ENCODE peak calls at places on chromosomes 16 and 17, in seven cellular contexts. One of them, this sample, is unnamed.

GRCh38 chr16:66003196-66003595 is 363.3 kb upstream of the CDH5 start:
- DNase-seq in colonic mucosa: peak; percentile 18
- DNase-seq in ovary: no peak
- DNase-seq in iris pigment epithelial cell: peak; percentile 38
- DNase-seq in ureter: no peak
- DNase-seq in sciatic nerve: no peak
- DNase-seq in effector CD4-positive, alpha-beta T cell: no peak
- DNase-seq in this sample: no peak

GRCh38 chr17:1865252-1866037 is 35.6 kb downstream of the RPA1 start:
- DNase-seq in ureter: no peak
- DNase-seq in iris pigment epithelial cell: peak; percentile 20
- DNase-seq in colonic mucosa: peak; percentile 63
- DNase-seq in ovary: no peak
- DNase-seq in effector CD4-positive, alpha-beta T cell: peak; percentile 48
- DNase-seq in sciatic nerve: no peak
- DNase-seq in this sample: peak; percentile 4

GRCh38 chr16:30896203-30896889 is at the start of gene CTF1:
- DNase-seq in ovary: peak; percentile 92
- DNase-seq in effector CD4-positive, alpha-beta T cell: no peak
- DNase-seq in iris pigment epithelial cell: peak; percentile 88
- DNase-seq in ureter: peak; percentile 85
- DNase-seq in sciatic nerve: peak; percentile 91
- DNase-seq in colonic mucosa: peak; percentile 61
- DNase-seq in this sample: peak; percentile 88

GRCh38 chr17:43410557-43411368 is 12.0 kb downstream of the ARL4D start:
- DNase-seq in colonic mucosa: no peak
- DNase-seq in ureter: no peak
- DNase-seq in effector CD4-positive, alpha-beta T cell: no peak
- DNase-seq in sciatic nerve: no peak
- DNase-seq in iris pigment epithelial cell: no peak
- DNase-seq in ovary: peak; percentile 32
- DNase-seq in this sample: no peak

GRCh38 chr17:75238684-75239191 is 22.7 kb downstream of the GGA3 start:
- DNase-seq in effector CD4-positive, alpha-beta T cell: peak; percentile 50
- DNase-seq in ureter: no peak
- DNase-seq in sciatic nerve: no peak
- DNase-seq in colonic mucosa: peak; percentile 44
- DNase-seq in ovary: peak; percentile 71
- DNase-seq in iris pigment epithelial cell: peak; percentile 75
- DNase-seq in this sample: peak; percentile 58

GRCh38 chr17:68701046-68701445 is 99.9 kb upstream of the FAM20A start:
- DNase-seq in ovary: no peak
- DNase-seq in iris pigment epithelial cell: peak; percentile 76
- DNase-seq in sciatic nerve: no peak
- DNase-seq in effector CD4-positive, alpha-beta T cell: no peak
- DNase-seq in colonic mucosa: no peak
- DNase-seq in ureter: no peak
- DNase-seq in this sample: no peak

GRCh38 chr17:32498362-32498761 is 11.6 kb downstream of the CDK5R1 start:
- DNase-seq in ovary: no peak
- DNase-seq in effector CD4-positive, alpha-beta T cell: no peak
- DNase-seq in colonic mucosa: no peak
- DNase-seq in ureter: no peak
- DNase-seq in iris pigment epithelial cell: no peak
- DNase-seq in sciatic nerve: no peak
- DNase-seq in this sample: no peak

GRCh38 chr16:75382611-75383010 is 50.7 kb downstream of the CFDP1 start:
- DNase-seq in ovary: no peak
- DNase-seq in ureter: no peak
- DNase-seq in iris pigment epithelial cell: no peak
- DNase-seq in effector CD4-positive, alpha-beta T cell: no peak
- DNase-seq in colonic mucosa: no peak
- DNase-seq in sciatic nerve: no peak
- DNase-seq in this sample: no peak

GRCh38 chr16:8623634-8624033 is 2.1 kb downstream of the METTL22 start:
- DNase-seq in effector CD4-positive, alpha-beta T cell: no peak
- DNase-seq in ovary: no peak
- DNase-seq in ureter: no peak
- DNase-seq in iris pigment epithelial cell: peak; percentile 56
- DNase-seq in sciatic nerve: no peak
- DNase-seq in colonic mucosa: no peak
- DNase-seq in this sample: peak; percentile 35

GRCh38 chr16:50273888-50274770 is 7.8 kb downstream of the ADCY7 start:
- DNase-seq in ureter: no peak
- DNase-seq in colonic mucosa: peak; percentile 28
- DNase-seq in sciatic nerve: peak; percentile 57
- DNase-seq in ovary: peak; percentile 32
- DNase-seq in effector CD4-positive, alpha-beta T cell: peak; percentile 45
- DNase-seq in iris pigment epithelial cell: no peak
- DNase-seq in this sample: no peak

GRCh38 chr17:76567634-76568432 is 17.8 kb downstream of the ST6GALNAC2 start:
- DNase-seq in effector CD4-positive, alpha-beta T cell: no peak
- DNase-seq in sciatic nerve: no peak
- DNase-seq in colonic mucosa: no peak
- DNase-seq in iris pigment epithelial cell: no peak
- DNase-seq in ureter: no peak
- DNase-seq in ovary: no peak
- DNase-seq in this sample: no peak

GRCh38 chr16:67652578-67653130 is 7.4 kb downstream of the ACD start:
- DNase-seq in ureter: no peak
- DNase-seq in colonic mucosa: no peak
- DNase-seq in iris pigment epithelial cell: no peak
- DNase-seq in ovary: peak; percentile 53
- DNase-seq in sciatic nerve: no peak
- DNase-seq in effector CD4-positive, alpha-beta T cell: no peak
- DNase-seq in this sample: no peak

GRCh38 chr16:85148959-85149358 is 36.7 kb upstream of the CIBAR2 start:
- DNase-seq in colonic mucosa: no peak
- DNase-seq in iris pigment epithelial cell: no peak
- DNase-seq in ovary: no peak
- DNase-seq in sciatic nerve: no peak
- DNase-seq in effector CD4-positive, alpha-beta T cell: no peak
- DNase-seq in ureter: no peak
- DNase-seq in this sample: peak; percentile 41

GRCh38 chr16:83785455-83785854 is 22.3 kb upstream of the HSBP1 start:
- DNase-seq in ureter: no peak
- DNase-seq in ovary: no peak
- DNase-seq in colonic mucosa: no peak
- DNase-seq in effector CD4-positive, alpha-beta T cell: no peak
- DNase-seq in sciatic nerve: no peak
- DNase-seq in iris pigment epithelial cell: peak; percentile 29
- DNase-seq in this sample: no peak

GRCh38 chr17:48532261-48532660 is 1.4 kb upstream of the HOXB1 start:
- DNase-seq in sciatic nerve: no peak
- DNase-seq in effector CD4-positive, alpha-beta T cell: no peak
- DNase-seq in ureter: no peak
- DNase-seq in ovary: no peak
- DNase-seq in colonic mucosa: no peak
- DNase-seq in iris pigment epithelial cell: no peak
- DNase-seq in this sample: no peak

GRCh38 chr17:75771334-75772281 is 6.6 kb upstream of the GALK1 start:
- DNase-seq in ureter: no peak
- DNase-seq in colonic mucosa: no peak
- DNase-seq in iris pigment epithelial cell: peak; percentile 41
- DNase-seq in ovary: peak; percentile 31
- DNase-seq in sciatic nerve: peak; percentile 57
- DNase-seq in effector CD4-positive, alpha-beta T cell: no peak
- DNase-seq in this sample: no peak

GRCh38 chr16:87416826-87417471 is 24.8 kb downstream of the MAP1LC3B start:
- DNase-seq in ovary: peak; percentile 56
- DNase-seq in effector CD4-positive, alpha-beta T cell: peak; percentile 11
- DNase-seq in colonic mucosa: peak; percentile 43
- DNase-seq in sciatic nerve: peak; percentile 64
- DNase-seq in iris pigment epithelial cell: peak; percentile 67
- DNase-seq in ureter: no peak
- DNase-seq in this sample: peak; percentile 46

GRCh38 chr17:6868579-6868978 is 37.0 kb upstream of the TEKT1 start:
- DNase-seq in ureter: no peak
- DNase-seq in colonic mucosa: no peak
- DNase-seq in ovary: no peak
- DNase-seq in sciatic nerve: no peak
- DNase-seq in effector CD4-positive, alpha-beta T cell: no peak
- DNase-seq in iris pigment epithelial cell: peak; percentile 3
- DNase-seq in this sample: peak; percentile 25

GRCh38 chr16:85651822-85652430 is 36.8 kb downstream of the GINS2 start:
- DNase-seq in ureter: no peak
- DNase-seq in colonic mucosa: no peak
- DNase-seq in iris pigment epithelial cell: no peak
- DNase-seq in ovary: peak; percentile 71
- DNase-seq in sciatic nerve: no peak
- DNase-seq in effector CD4-positive, alpha-beta T cell: no peak
- DNase-seq in this sample: peak; percentile 21

GRCh38 chr16:266258-267164 is 9.2 kb downstream of the RGS11 start:
- DNase-seq in sciatic nerve: no peak
- DNase-seq in ureter: no peak
- DNase-seq in iris pigment epithelial cell: no peak
- DNase-seq in colonic mucosa: no peak
- DNase-seq in effector CD4-positive, alpha-beta T cell: no peak
- DNase-seq in ovary: peak; percentile 66
- DNase-seq in this sample: no peak

GRCh38 chr16:77723108-77723514 is 797 bp downstream of the NUDT7 start:
- DNase-seq in iris pigment epithelial cell: peak; percentile 54
- DNase-seq in sciatic nerve: no peak
- DNase-seq in colonic mucosa: peak; percentile 30
- DNase-seq in effector CD4-positive, alpha-beta T cell: no peak
- DNase-seq in ureter: peak; percentile 45
- DNase-seq in ovary: no peak
- DNase-seq in this sample: peak; percentile 77

GRCh38 chr16:84501077-84501735 is 3.3 kb downstream of the MEAK7 start:
- DNase-seq in ovary: peak; percentile 45
- DNase-seq in colonic mucosa: no peak
- DNase-seq in effector CD4-positive, alpha-beta T cell: no peak
- DNase-seq in iris pigment epithelial cell: peak; percentile 68
- DNase-seq in ureter: peak; percentile 87
- DNase-seq in sciatic nerve: peak; percentile 61
- DNase-seq in this sample: no peak

GRCh38 chr17:31433811-31434210 is 42.3 kb downstream of the RAB11FIP4 start:
- DNase-seq in ureter: no peak
- DNase-seq in ovary: no peak
- DNase-seq in sciatic nerve: no peak
- DNase-seq in iris pigment epithelial cell: no peak
- DNase-seq in effector CD4-positive, alpha-beta T cell: no peak
- DNase-seq in colonic mucosa: no peak
- DNase-seq in this sample: no peak

GRCh38 chr16:50371936-50372595 is 3.3 kb upstream of the BRD7 start:
- DNase-seq in effector CD4-positive, alpha-beta T cell: no peak
- DNase-seq in ureter: no peak
- DNase-seq in iris pigment epithelial cell: peak; percentile 23
- DNase-seq in colonic mucosa: no peak
- DNase-seq in sciatic nerve: no peak
- DNase-seq in ovary: peak; percentile 56
- DNase-seq in this sample: peak; percentile 21

GRCh38 chr17:49468827-49469385 is 26.2 kb upstream of the NGFR start:
- DNase-seq in iris pigment epithelial cell: no peak
- DNase-seq in ureter: no peak
- DNase-seq in colonic mucosa: no peak
- DNase-seq in sciatic nerve: peak; percentile 74
- DNase-seq in ovary: no peak
- DNase-seq in effector CD4-positive, alpha-beta T cell: no peak
- DNase-seq in this sample: no peak

GRCh38 chr17:11853321-11854151 is 143.7 kb downstream of the ZNF18 start:
- DNase-seq in effector CD4-positive, alpha-beta T cell: no peak
- DNase-seq in sciatic nerve: peak; percentile 64
- DNase-seq in iris pigment epithelial cell: no peak
- DNase-seq in colonic mucosa: no peak
- DNase-seq in ovary: no peak
- DNase-seq in ureter: no peak
- DNase-seq in this sample: peak; percentile 24

GRCh38 chr17:57849874-57850754 is at the start of gene MRPS23:
- DNase-seq in iris pigment epithelial cell: peak; percentile 100
- DNase-seq in ovary: peak; percentile 98
- DNase-seq in colonic mucosa: peak; percentile 98
- DNase-seq in sciatic nerve: peak; percentile 98
- DNase-seq in ureter: peak; percentile 99
- DNase-seq in effector CD4-positive, alpha-beta T cell: peak; percentile 97
- DNase-seq in this sample: peak; percentile 100

GRCh38 chr17:68707032-68707431 is 105.9 kb upstream of the FAM20A start:
- DNase-seq in ovary: no peak
- DNase-seq in colonic mucosa: no peak
- DNase-seq in iris pigment epithelial cell: peak; percentile 94
- DNase-seq in sciatic nerve: no peak
- DNase-seq in effector CD4-positive, alpha-beta T cell: no peak
- DNase-seq in ureter: no peak
- DNase-seq in this sample: no peak

GRCh38 chr17:80754846-80755245 is 210.2 kb downstream of the RPTOR start:
- DNase-seq in ureter: peak; percentile 40
- DNase-seq in iris pigment epithelial cell: no peak
- DNase-seq in sciatic nerve: no peak
- DNase-seq in ovary: no peak
- DNase-seq in colonic mucosa: no peak
- DNase-seq in effector CD4-positive, alpha-beta T cell: no peak
- DNase-seq in this sample: no peak